ENCODE peak calls at places on chromosomes 3 and 15, in ten cellular contexts. One of them, this sample, is unnamed. For H3K36me3, the result is how much of the 10 kb centered on the place peaks cover.

GRCh38 chr3:151152626-151153025 is 50.4 kb downstream of the GPR171 start:
- DNase-seq in colonic mucosa: no peak
- DNase-seq in fibroblast of lung: no peak
- DNase-seq in sigmoid colon: no peak
- DNase-seq in left lung: no peak
- DNase-seq in Peyer's patch: no peak
- DNase-seq in hepatocyte: no peak
- DNase-seq in bronchial epithelial cell: no peak
- DNase-seq in heart left ventricle: no peak
- DNase-seq in neural progenitor cell: no peak
- DNase-seq in this sample: no peak

GRCh38 chr3:54882114-54882833 is 45.6 kb downstream of the LRTM1 start:
- DNase-seq in neural progenitor cell: no peak
- DNase-seq in hepatocyte: peak
- DNase-seq in heart left ventricle: no peak
- DNase-seq in left lung: no peak
- DNase-seq in fibroblast of lung: peak
- DNase-seq in bronchial epithelial cell: peak
- DNase-seq in colonic mucosa: no peak
- DNase-seq in sigmoid colon: no peak
- DNase-seq in Peyer's patch: no peak
- DNase-seq in this sample: no peak

GRCh38 chr3:38711321-38711720 is 61.8 kb upstream of the SCN5A start:
- DNase-seq in fibroblast of lung: no peak
- DNase-seq in Peyer's patch: no peak
- DNase-seq in sigmoid colon: no peak
- DNase-seq in left lung: no peak
- DNase-seq in hepatocyte: no peak
- DNase-seq in colonic mucosa: no peak
- DNase-seq in bronchial epithelial cell: peak
- DNase-seq in heart left ventricle: no peak
- DNase-seq in neural progenitor cell: no peak
- DNase-seq in this sample: no peak

GRCh38 chr3:10380906-10381795 is 60.2 kb upstream of the SEC13 start:
- DNase-seq in hepatocyte: no peak
- DNase-seq in Peyer's patch: no peak
- DNase-seq in neural progenitor cell: no peak
- DNase-seq in colonic mucosa: no peak
- DNase-seq in bronchial epithelial cell: no peak
- DNase-seq in heart left ventricle: no peak
- DNase-seq in sigmoid colon: no peak
- DNase-seq in left lung: no peak
- DNase-seq in fibroblast of lung: peak
- DNase-seq in this sample: no peak

GRCh38 chr3:101902041-101902440 is 52.7 kb downstream of the NFKBIZ start:
- DNase-seq in colonic mucosa: no peak
- DNase-seq in left lung: no peak
- DNase-seq in neural progenitor cell: no peak
- DNase-seq in heart left ventricle: no peak
- DNase-seq in sigmoid colon: no peak
- DNase-seq in bronchial epithelial cell: peak
- DNase-seq in fibroblast of lung: peak
- DNase-seq in Peyer's patch: no peak
- DNase-seq in hepatocyte: peak
- DNase-seq in this sample: no peak

GRCh38 chr3:32383136-32383711 is 8.4 kb upstream of the CMTM7 start:
- DNase-seq in hepatocyte: no peak
- DNase-seq in fibroblast of lung: no peak
- DNase-seq in sigmoid colon: no peak
- DNase-seq in Peyer's patch: no peak
- DNase-seq in left lung: no peak
- DNase-seq in bronchial epithelial cell: no peak
- DNase-seq in neural progenitor cell: no peak
- DNase-seq in heart left ventricle: no peak
- DNase-seq in colonic mucosa: no peak
- DNase-seq in this sample: no peak

GRCh38 chr3:30161370-30161769 is 445.0 kb upstream of the TGFBR2 start:
- DNase-seq in heart left ventricle: peak
- DNase-seq in neural progenitor cell: no peak
- DNase-seq in sigmoid colon: peak
- DNase-seq in bronchial epithelial cell: peak
- DNase-seq in fibroblast of lung: peak
- DNase-seq in Peyer's patch: no peak
- DNase-seq in hepatocyte: no peak
- DNase-seq in colonic mucosa: no peak
- DNase-seq in left lung: no peak
- DNase-seq in this sample: peak

GRCh38 chr15:51266548-51266947 is 71.8 kb downstream of the CYP19A1 start:
- DNase-seq in heart left ventricle: no peak
- DNase-seq in hepatocyte: no peak
- DNase-seq in Peyer's patch: no peak
- DNase-seq in neural progenitor cell: peak
- DNase-seq in left lung: no peak
- DNase-seq in sigmoid colon: no peak
- DNase-seq in colonic mucosa: no peak
- DNase-seq in fibroblast of lung: no peak
- DNase-seq in bronchial epithelial cell: no peak
- DNase-seq in this sample: no peak

GRCh38 chr3:126900859-126901540 is 81.9 kb upstream of the PLXNA1 start:
- DNase-seq in colonic mucosa: no peak
- DNase-seq in Peyer's patch: no peak
- DNase-seq in sigmoid colon: peak
- DNase-seq in fibroblast of lung: peak
- DNase-seq in neural progenitor cell: no peak
- DNase-seq in bronchial epithelial cell: no peak
- DNase-seq in left lung: no peak
- DNase-seq in heart left ventricle: peak
- DNase-seq in hepatocyte: no peak
- DNase-seq in this sample: no peak

GRCh38 chr3:181956122-181956521 is 244.4 kb downstream of the SOX2 start:
- DNase-seq in sigmoid colon: no peak
- DNase-seq in fibroblast of lung: no peak
- DNase-seq in Peyer's patch: no peak
- DNase-seq in colonic mucosa: no peak
- DNase-seq in neural progenitor cell: no peak
- DNase-seq in hepatocyte: no peak
- DNase-seq in heart left ventricle: no peak
- DNase-seq in left lung: no peak
- DNase-seq in bronchial epithelial cell: no peak
- DNase-seq in this sample: no peak

GRCh38 chr15:95162967-95163531 is 931.7 kb downstream of the MCTP2 start:
- DNase-seq in fibroblast of lung: peak
- DNase-seq in colonic mucosa: no peak
- DNase-seq in left lung: no peak
- DNase-seq in neural progenitor cell: no peak
- DNase-seq in Peyer's patch: no peak
- DNase-seq in bronchial epithelial cell: peak
- DNase-seq in sigmoid colon: peak
- DNase-seq in hepatocyte: peak
- DNase-seq in heart left ventricle: no peak
- DNase-seq in this sample: no peak

GRCh38 chr15:70258369-70259029 is 160.8 kb upstream of the TLE3 start:
- DNase-seq in fibroblast of lung: peak
- DNase-seq in left lung: peak
- DNase-seq in sigmoid colon: no peak
- DNase-seq in colonic mucosa: peak
- DNase-seq in bronchial epithelial cell: no peak
- DNase-seq in heart left ventricle: peak
- DNase-seq in hepatocyte: no peak
- DNase-seq in Peyer's patch: peak
- DNase-seq in neural progenitor cell: no peak
- DNase-seq in this sample: peak

GRCh38 chr3:143727391-143727790 is 120.9 kb downstream of the SLC9A9 start:
- DNase-seq in fibroblast of lung: peak
- DNase-seq in Peyer's patch: no peak
- DNase-seq in left lung: no peak
- DNase-seq in neural progenitor cell: no peak
- DNase-seq in bronchial epithelial cell: no peak
- DNase-seq in hepatocyte: no peak
- DNase-seq in colonic mucosa: no peak
- DNase-seq in heart left ventricle: no peak
- DNase-seq in sigmoid colon: no peak
- DNase-seq in this sample: no peak

GRCh38 chr15:31157644-31158069 is 56.1 kb upstream of the TRPM1 start:
- DNase-seq in neural progenitor cell: no peak
- DNase-seq in bronchial epithelial cell: no peak
- DNase-seq in colonic mucosa: no peak
- DNase-seq in sigmoid colon: no peak
- DNase-seq in Peyer's patch: no peak
- DNase-seq in fibroblast of lung: no peak
- DNase-seq in hepatocyte: peak
- DNase-seq in heart left ventricle: no peak
- DNase-seq in left lung: no peak
- DNase-seq in this sample: no peak

GRCh38 chr3:86985427-86985826 is 5.5 kb downstream of the VGLL3 start:
- DNase-seq in hepatocyte: no peak
- DNase-seq in left lung: no peak
- DNase-seq in heart left ventricle: no peak
- DNase-seq in Peyer's patch: no peak
- DNase-seq in bronchial epithelial cell: no peak
- DNase-seq in sigmoid colon: no peak
- DNase-seq in neural progenitor cell: no peak
- DNase-seq in fibroblast of lung: peak
- DNase-seq in colonic mucosa: no peak
- DNase-seq in this sample: no peak

GRCh38 chr15:62964251-62964650 is 78.3 kb upstream of the TPM1 start:
- DNase-seq in neural progenitor cell: peak
- DNase-seq in fibroblast of lung: no peak
- DNase-seq in heart left ventricle: no peak
- DNase-seq in colonic mucosa: peak
- DNase-seq in hepatocyte: no peak
- DNase-seq in bronchial epithelial cell: no peak
- DNase-seq in sigmoid colon: no peak
- DNase-seq in Peyer's patch: no peak
- DNase-seq in left lung: no peak
- DNase-seq in this sample: no peak

GRCh38 chr3:187878776-187879524 is 133.7 kb upstream of the BCL6 start:
- DNase-seq in hepatocyte: no peak
- DNase-seq in heart left ventricle: no peak
- DNase-seq in bronchial epithelial cell: peak
- DNase-seq in sigmoid colon: no peak
- DNase-seq in neural progenitor cell: no peak
- DNase-seq in left lung: no peak
- DNase-seq in fibroblast of lung: peak
- DNase-seq in Peyer's patch: no peak
- DNase-seq in colonic mucosa: no peak
- DNase-seq in this sample: no peak

GRCh38 chr3:99640214-99640851 is 1.9 kb downstream of the COL8A1 start:
- DNase-seq in bronchial epithelial cell: no peak
- DNase-seq in sigmoid colon: no peak
- DNase-seq in neural progenitor cell: no peak
- DNase-seq in heart left ventricle: no peak
- DNase-seq in fibroblast of lung: peak
- DNase-seq in left lung: no peak
- DNase-seq in colonic mucosa: no peak
- DNase-seq in Peyer's patch: no peak
- DNase-seq in hepatocyte: no peak
- DNase-seq in this sample: no peak

GRCh38 chr15:23039151-23039916 is at the start of gene TUBGCP5:
- DNase-seq in bronchial epithelial cell: peak
- DNase-seq in colonic mucosa: peak
- DNase-seq in sigmoid colon: peak
- DNase-seq in Peyer's patch: peak
- DNase-seq in left lung: peak
- DNase-seq in neural progenitor cell: peak
- DNase-seq in hepatocyte: peak
- DNase-seq in fibroblast of lung: peak
- DNase-seq in heart left ventricle: peak
- DNase-seq in this sample: peak
- TF ChIP-seq CTCF in bronchial epithelial cell: peak
- TF ChIP-seq CTCF in colonic mucosa: no peak
- TF ChIP-seq CTCF in sigmoid colon: peak
- TF ChIP-seq CTCF in Peyer's patch: peak
- TF ChIP-seq CTCF in left lung: peak
- TF ChIP-seq CTCF in neural progenitor cell: peak
- TF ChIP-seq CTCF in hepatocyte: peak
- TF ChIP-seq CTCF in fibroblast of lung: peak
- TF ChIP-seq CTCF in heart left ventricle: peak
- TF ChIP-seq CTCF in this sample: peak

GRCh38 chr15:99707481-99708270 is 25.6 kb downstream of the LYSMD4 start:
- DNase-seq in sigmoid colon: no peak
- DNase-seq in colonic mucosa: no peak
- DNase-seq in left lung: no peak
- DNase-seq in heart left ventricle: no peak
- DNase-seq in fibroblast of lung: peak
- DNase-seq in bronchial epithelial cell: peak
- DNase-seq in hepatocyte: no peak
- DNase-seq in neural progenitor cell: no peak
- DNase-seq in Peyer's patch: no peak
- DNase-seq in this sample: no peak
- H3K4me3 ChIP-seq in sigmoid colon: no peak
- H3K4me3 ChIP-seq in colonic mucosa: no peak
- H3K4me3 ChIP-seq in left lung: no peak
- H3K4me3 ChIP-seq in heart left ventricle: no peak
- H3K4me3 ChIP-seq in fibroblast of lung: no peak
- H3K4me3 ChIP-seq in bronchial epithelial cell: no peak
- H3K4me3 ChIP-seq in hepatocyte: no peak
- H3K4me3 ChIP-seq in neural progenitor cell: no peak
- H3K4me3 ChIP-seq in Peyer's patch: no peak
- H3K4me3 ChIP-seq in this sample: no peak

DNA sequence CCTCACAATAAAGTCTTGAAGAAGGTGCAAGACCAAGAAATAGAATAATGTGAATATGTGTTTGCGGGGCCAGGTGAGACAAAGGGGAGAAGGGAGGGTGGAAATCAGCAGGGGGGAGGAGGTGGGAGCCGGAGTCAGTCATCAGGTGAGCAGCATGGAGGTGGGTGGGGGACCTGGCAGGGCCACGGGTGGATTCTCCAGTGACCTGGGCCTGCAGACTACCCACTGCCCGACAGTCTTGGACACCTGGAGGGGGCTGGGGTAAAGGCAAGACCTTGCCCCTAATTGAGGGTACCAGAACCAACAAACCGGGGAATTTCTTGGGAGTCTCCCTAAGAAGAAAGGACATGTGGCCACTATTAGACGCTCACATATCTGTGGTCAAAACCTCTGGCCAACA is 95.8 kb downstream of the CHSY1 start:
- DNase-seq in left lung: no peak
- DNase-seq in colonic mucosa: no peak
- DNase-seq in sigmoid colon: peak
- DNase-seq in Peyer's patch: no peak
- DNase-seq in bronchial epithelial cell: no peak
- DNase-seq in hepatocyte: no peak
- DNase-seq in fibroblast of lung: no peak
- DNase-seq in heart left ventricle: no peak
- DNase-seq in neural progenitor cell: no peak
- DNase-seq in this sample: no peak
- H3K36me3 ChIP-seq in left lung: under half
- H3K36me3 ChIP-seq in colonic mucosa: under half
- H3K36me3 ChIP-seq in sigmoid colon: under half
- H3K36me3 ChIP-seq in Peyer's patch: under half
- H3K36me3 ChIP-seq in bronchial epithelial cell: under half
- H3K36me3 ChIP-seq in hepatocyte: under half
- H3K36me3 ChIP-seq in fibroblast of lung: under half
- H3K36me3 ChIP-seq in heart left ventricle: under half
- H3K36me3 ChIP-seq in neural progenitor cell: under half
- H3K36me3 ChIP-seq in this sample: under half

DNA sequence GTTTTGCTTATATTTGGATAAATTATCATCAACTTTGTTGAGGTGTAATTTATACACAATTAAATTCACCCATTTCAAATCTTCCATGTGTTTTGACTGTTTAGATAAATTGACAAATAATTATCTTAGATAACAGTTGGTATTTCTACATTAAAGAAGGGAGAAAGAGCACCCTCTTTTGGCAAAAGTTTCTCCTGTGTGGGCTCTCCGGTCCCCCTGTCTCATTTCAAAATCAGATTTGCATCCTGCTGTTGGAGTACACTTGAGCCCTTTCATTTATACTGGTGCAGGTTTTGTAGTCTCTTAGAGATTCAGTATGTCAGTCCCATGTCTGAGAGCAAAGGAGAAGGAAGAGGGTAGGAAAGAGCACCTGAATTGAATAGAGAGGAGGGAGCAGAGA is 49.4 kb downstream of the NKIRAS1 start:
- DNase-seq in neural progenitor cell: no peak
- DNase-seq in heart left ventricle: no peak
- DNase-seq in bronchial epithelial cell: no peak
- DNase-seq in fibroblast of lung: no peak
- DNase-seq in Peyer's patch: no peak
- DNase-seq in sigmoid colon: no peak
- DNase-seq in left lung: no peak
- DNase-seq in hepatocyte: no peak
- DNase-seq in colonic mucosa: no peak
- DNase-seq in this sample: no peak
- TF ChIP-seq CTCF in neural progenitor cell: peak
- TF ChIP-seq CTCF in heart left ventricle: no peak
- TF ChIP-seq CTCF in bronchial epithelial cell: no peak
- TF ChIP-seq CTCF in fibroblast of lung: no peak
- TF ChIP-seq CTCF in Peyer's patch: no peak
- TF ChIP-seq CTCF in sigmoid colon: no peak
- TF ChIP-seq CTCF in left lung: no peak
- TF ChIP-seq CTCF in hepatocyte: no peak
- TF ChIP-seq CTCF in colonic mucosa: no peak
- TF ChIP-seq CTCF in this sample: no peak